ENCODE peak calls at places on chromosomes 16 and 17, in eight cellular contexts. Y, D, K, L, S, R, F and E are unnamed samples.
A peak's percentile ranks its signal among the peaks of the same experiment; 100 is the strongest.

GRCh38 chr17:81294512-81295030 is 536 bp downstream of the SLC38A10 start:
- DNase-seq in L (no peak), F (no peak), K (no peak), Y (peak; percentile 0), D (no peak), S (peak; percentile 22), R (peak; percentile 11), E (peak; percentile 35)

GRCh38 chr17:81511800-81512559 is 619 bp downstream of the ACTG1 start:
- DNase-seq in S (no peak), F (no peak), D (peak; percentile 58), R (no peak), K (no peak), L (no peak), Y (no peak), E (no peak)

GRCh38 chr16:89315791-89316581 is 98.5 kb downstream of the ZNF778 start:
- DNase-seq in D (peak; percentile 47), R (peak; percentile 90), Y (peak; percentile 46), K (peak; percentile 65), L (no peak), S (peak; percentile 87), F (no peak), E (no peak)

GRCh38 chr16:65002265-65002664 is 119.6 kb downstream of the CDH11 start:
- DNase-seq in L (no peak), D (no peak), K (peak; percentile 49), R (peak; percentile 65), Y (no peak), F (no peak), S (peak; percentile 86), E (no peak)

GRCh38 chr17:75561927-75562603 is 25.5 kb upstream of the MYO15B start:
- DNase-seq in L (no peak), S (peak; percentile 73), F (no peak), R (peak; percentile 9), K (no peak), D (no peak), Y (no peak), E (no peak)

GRCh38 chr16:50611332-50611934 is 63.2 kb downstream of the NKD1 start:
- DNase-seq in R (peak; percentile 39), F (no peak), Y (no peak), S (peak; percentile 42), K (peak; percentile 2), D (no peak), L (no peak), E (peak; percentile 2)

GRCh38 chr16:30924086-30924714 is 828 bp downstream of the FBXL19 start:
- DNase-seq in D (no peak), S (no peak), R (no peak), L (no peak), K (no peak), Y (no peak), F (no peak), E (no peak)

GRCh38 chr17:49217651-49218413 is 7.3 kb downstream of the ABI3 start:
- DNase-seq in D (peak; percentile 61), K (no peak), S (no peak), L (no peak), Y (peak; percentile 71), F (no peak), R (no peak), E (peak; percentile 12)

GRCh38 chr16:555528-556478 is 4.4 kb upstream of the PRR35 start:
- DNase-seq in K (no peak), R (no peak), L (no peak), S (no peak), D (no peak), F (no peak), Y (no peak), E (no peak)

GRCh38 chr16:8760021-8760420 is 37.4 kb downstream of the TMEM186 start:
- DNase-seq in K (no peak), S (no peak), L (no peak), Y (no peak), R (no peak), D (no peak), F (no peak), E (no peak)

GRCh38 chr17:33435716-33436301 is 142.7 kb upstream of the ASIC2 start:
- DNase-seq in Y (no peak), R (peak; percentile 36), K (peak; percentile 15), S (peak; percentile 24), F (no peak), D (no peak), L (no peak), E (peak; percentile 50)

GRCh38 chr16:66924527-66925321 is 611 bp downstream of the RRAD start:
- DNase-seq in Y (no peak), D (no peak), L (no peak), K (no peak), S (peak; percentile 16), F (no peak), R (no peak), E (peak; percentile 18)

GRCh38 chr16:50102046-50102756 is 36.4 kb downstream of the HEATR3 start:
- DNase-seq in L (no peak), R (peak; percentile 93), D (no peak), K (peak; percentile 51), Y (no peak), F (no peak), S (peak; percentile 86), E (no peak)

GRCh38 chr17:68394608-68395331 is 62.5 kb downstream of the WIPI1 start:
- DNase-seq in R (no peak), Y (no peak), D (peak; percentile 5), L (no peak), K (no peak), F (peak; percentile 38), S (no peak), E (no peak)

GRCh38 chr16:78129349-78129748 is 29.9 kb downstream of the WWOX start:
- DNase-seq in K (no peak), S (no peak), R (peak; percentile 11), F (no peak), L (no peak), D (no peak), Y (no peak), E (no peak)

GRCh38 chr17:32913593-32913992 is 14.4 kb upstream of the TMEM98 start:
- DNase-seq in R (no peak), L (no peak), Y (no peak), K (no peak), F (no peak), D (peak; percentile 16), S (no peak), E (no peak)

GRCh38 chr17:83056583-83057396 is 22.6 kb upstream of the METRNL start:
- DNase-seq in R (peak; percentile 72), S (peak; percentile 48), L (no peak), F (peak; percentile 41), Y (no peak), K (no peak), D (no peak), E (no peak)

GRCh38 chr16:31354394-31355291 is at the start of gene ITGAX:
- DNase-seq in K (no peak), F (no peak), R (peak; percentile 64), L (no peak), S (peak; percentile 53), D (peak; percentile 74), Y (no peak), E (no peak)

GRCh38 chr16:79673635-79674034 is 73.1 kb upstream of the MAF start:
- DNase-seq in S (no peak), L (no peak), Y (no peak), K (no peak), R (no peak), D (no peak), F (no peak), E (peak; percentile 80)

GRCh38 chr16:35134471-35134870 is 1675.1 kb downstream of the TP53TG3F start:
- DNase-seq in K (no peak), F (no peak), S (no peak), R (no peak), L (no peak), D (no peak), Y (no peak), E (peak; percentile 72)

GRCh38 chr17:80995131-80995530 is 3.5 kb downstream of the CHMP6 start:
- DNase-seq in L (no peak), K (no peak), Y (no peak), F (no peak), R (no peak), S (no peak), D (no peak), E (no peak)

GRCh38 chr17:45018514-45019176 is 32.8 kb downstream of the DCAKD start:
- DNase-seq in Y (no peak), D (no peak), K (no peak), S (peak; percentile 28), L (peak; percentile 39), R (peak; percentile 30), F (no peak), E (no peak)